ENCODE peak calls at places on chromosome 1, in six cellular contexts. H is stomach, K is sigmoid colon, R is prostate gland, X is SK-N-SH, T is spleen. E is an unnamed sample.
A peak's percentile ranks its signal among the peaks of the same experiment; 100 is the strongest.

GRCh38 chr1:109425902-109426277 is 358 bp downstream of the PSMA5 start:
- DNase-seq in R (no peak), X (no peak), K (peak; percentile 79), T (no peak), H (peak; percentile 61), E (peak; percentile 54)

GRCh38 chr1:214584805-214585766 is 17.9 kb upstream of the CENPF start:
- DNase-seq in X (no peak), H (no peak), R (no peak), K (no peak), T (no peak), E (no peak)

GRCh38 chr1:205284420-205285144 is 37.0 kb downstream of the NUAK2 start:
- DNase-seq in H (peak; percentile 72), K (peak; percentile 95), X (peak; percentile 56), R (peak; percentile 84), T (peak; percentile 98), E (peak; percentile 97)

GRCh38 chr1:51949014-51949702 is 41.3 kb downstream of the RAB3B start:
- DNase-seq in H (no peak), K (no peak), R (no peak), X (no peak), T (no peak), E (no peak)

GRCh38 chr1:114467491-114467890 is 43.5 kb downstream of the TRIM33 start:
- DNase-seq in R (no peak), H (no peak), K (no peak), X (no peak), T (no peak), E (no peak)

GRCh38 chr1:232704694-232705680 is 75.1 kb upstream of the SIPA1L2 start:
- DNase-seq in R (peak; percentile 86), T (no peak), X (peak; percentile 19), H (peak; percentile 39), K (peak; percentile 88), E (no peak)

GRCh38 chr1:219585837-219586465 is 27.0 kb downstream of the ZC3H11B start:
- DNase-seq in H (no peak), X (no peak), T (no peak), K (no peak), R (no peak), E (no peak)

GRCh38 chr1:176691251-176692228 is 228.6 kb downstream of the PAPPA2 start:
- DNase-seq in T (no peak), X (peak; percentile 35), K (peak; percentile 69), H (no peak), R (peak; percentile 42), E (no peak)

GRCh38 chr1:162627662-162628296 is 4.5 kb upstream of the DDR2 start:
- DNase-seq in T (no peak), R (no peak), X (no peak), H (no peak), K (no peak), E (no peak)

GRCh38 chr1:109759513-109760334 is 4.0 kb downstream of the EPS8L3 start:
- DNase-seq in R (no peak), T (peak; percentile 61), H (peak; percentile 20), X (no peak), K (peak; percentile 56), E (no peak)

GRCh38 chr1:172600615-172601014 is 58.3 kb upstream of the FASLG start:
- DNase-seq in H (no peak), R (no peak), T (no peak), X (no peak), K (no peak), E (no peak)

GRCh38 chr1:84722794-84723193 is 32.5 kb upstream of the SSX2IP start:
- DNase-seq in K (no peak), R (no peak), T (no peak), X (no peak), H (no peak), E (no peak)

GRCh38 chr1:47915677-47916353 is 81.4 kb downstream of the TRABD2B start:
- DNase-seq in H (no peak), T (no peak), K (no peak), R (no peak), X (peak; percentile 71), E (no peak)

GRCh38 chr1:24745711-24746582 is 700 bp downstream of the CLIC4 start:
- DNase-seq in X (peak; percentile 75), H (peak; percentile 62), R (peak; percentile 68), K (peak; percentile 90), T (peak; percentile 64), E (no peak)

GRCh38 chr1:88801575-88802208 is 89.7 kb downstream of the GTF2B start:
- DNase-seq in H (no peak), K (no peak), T (no peak), R (no peak), X (no peak), E (no peak)

GRCh38 chr1:95168638-95169411 is 51.7 kb downstream of the TLCD4 start:
- DNase-seq in R (no peak), K (no peak), X (no peak), H (no peak), T (no peak), E (no peak)

GRCh38 chr1:232767381-232768074 is 37.7 kb upstream of the MAP10 start:
- DNase-seq in K (peak; percentile 89), R (peak; percentile 74), X (no peak), H (peak; percentile 49), T (no peak), E (no peak)

GRCh38 chr1:15952317-15953258 is 23.3 kb downstream of the ZBTB17 start:
- DNase-seq in T (peak; percentile 61), X (no peak), H (no peak), R (no peak), K (no peak), E (no peak)

GRCh38 chr1:15950302-15950701 is 25.6 kb downstream of the ZBTB17 start:
- DNase-seq in R (no peak), H (no peak), X (no peak), T (no peak), K (no peak), E (no peak)

GRCh38 chr1:15951341-15952153 is 24.4 kb downstream of the ZBTB17 start:
- DNase-seq in T (peak; percentile 73), K (peak; percentile 66), H (no peak), R (no peak), X (no peak), E (no peak)

GRCh38 chr1:15949453-15950245 is 26.3 kb downstream of the ZBTB17 start:
- DNase-seq in K (peak; percentile 99), H (peak; percentile 77), X (peak; percentile 73), R (peak; percentile 72), T (peak; percentile 94), E (peak; percentile 87)

GRCh38 chr1:15950763-15951295 is 25.1 kb downstream of the ZBTB17 start:
- DNase-seq in T (no peak), R (no peak), K (peak; percentile 81), X (no peak), H (no peak), E (no peak)
- TF ChIP-seq POLR2AphosphoS5 in T (no peak), R (no peak), K (peak; percentile 30), X (no peak), H (no peak), E (peak; percentile 19)

GRCh38 chr1:5415621-5416020 is 576.6 kb downstream of the NPHP4 start:
- DNase-seq in T (no peak), R (no peak), K (no peak), H (no peak), X (no peak), E (no peak)
- H3K9me3 ChIP-seq in T (no peaks in the 10 kb centered on the region), R (no peaks in the 10 kb centered on the region), K (no peaks in the 10 kb centered on the region), H (no peaks in the 10 kb centered on the region), X (no peaks in the 10 kb centered on the region), E (no peaks in the 10 kb centered on the region)

DNA sequence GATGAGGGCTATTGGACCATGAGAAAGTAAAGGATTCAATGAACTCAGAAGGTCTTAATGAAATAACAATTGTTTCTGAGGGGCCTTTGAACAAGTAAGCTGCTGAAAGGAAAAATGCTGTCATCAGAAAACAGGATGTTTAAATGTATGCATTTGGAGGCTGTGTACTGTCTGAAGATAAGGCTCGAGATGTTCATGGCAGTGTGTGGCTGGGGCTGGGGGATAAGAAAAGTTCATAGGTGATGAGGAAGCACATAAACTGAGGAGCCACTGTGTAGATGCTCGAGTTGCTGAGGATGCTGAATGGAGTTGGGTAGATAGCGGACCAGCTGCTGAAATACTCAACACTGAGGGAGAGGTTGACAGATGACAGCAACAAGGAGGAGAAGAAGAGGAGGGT is 17.8 kb downstream of the THEM4 start:
- DNase-seq in T (no peak), R (no peak), K (no peak), X (no peak), H (no peak), E (no peak)
- TF ChIP-seq POLR2AphosphoS5 in T (no peak), R (no peak), K (no peak), X (no peak), H (no peak), E (no peak)

DNA sequence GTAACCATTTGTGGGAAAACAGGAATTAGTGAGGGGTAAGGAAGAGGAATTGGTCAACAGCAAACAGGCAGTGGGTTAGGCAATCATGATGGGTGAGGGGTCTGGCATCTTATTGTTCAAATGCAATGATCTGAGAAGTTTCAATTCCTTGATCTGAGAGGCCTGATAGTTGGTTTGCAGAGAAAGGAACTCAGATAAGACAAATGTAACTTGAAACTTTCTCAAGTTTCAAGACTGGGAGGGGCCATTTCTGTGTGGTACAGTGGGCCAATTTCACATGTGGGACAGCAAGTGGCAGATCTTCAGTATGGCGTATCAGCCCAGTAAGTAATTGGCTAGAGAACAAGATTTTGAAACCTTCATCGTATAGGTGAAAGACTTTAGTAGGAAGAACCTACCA is 102.5 kb downstream of the XPR1 start:
- DNase-seq in K (no peak), T (no peak), H (no peak), X (no peak), R (no peak), E (no peak)
- H3K9me3 ChIP-seq in K (peaks cover 3% of the 10 kb centered on the region), T (peaks cover 11% of the 10 kb centered on the region), H (peaks cover 45% of the 10 kb centered on the region), X (no peaks in the 10 kb centered on the region), R (no peaks in the 10 kb centered on the region), E (peaks cover 38% of the 10 kb centered on the region)

GRCh38 chr1:178536844-178537371 is 24.0 kb downstream of the TEX35 start:
- DNase-seq in K (peak; percentile 79), X (no peak), R (no peak), H (peak; percentile 75), T (peak; percentile 42), E (peak; percentile 25)
- TF ChIP-seq POLR2AphosphoS5 in K (peak; percentile 6), X (no peak), R (no peak), H (no peak), T (no peak), E (no peak)

GRCh38 chr1:31782766-31783410 is 18.7 kb upstream of the ADGRB2 start:
- DNase-seq in R (no peak), T (peak; percentile 51), X (no peak), H (no peak), K (peak; percentile 36), E (no peak)

GRCh38 chr1:31782066-31782762 is 18.1 kb upstream of the ADGRB2 start:
- DNase-seq in R (no peak), K (no peak), T (peak; percentile 69), H (no peak), X (peak; percentile 81), E (no peak)

GRCh38 chr1:31784356-31785019 is 20.3 kb upstream of the ADGRB2 start:
- DNase-seq in X (peak; percentile 69), T (peak; percentile 55), R (no peak), K (peak; percentile 5), H (no peak), E (no peak)

GRCh38 chr1:31785020-31785946 is 21.1 kb upstream of the ADGRB2 start:
- DNase-seq in H (no peak), T (peak; percentile 93), K (peak; percentile 62), X (peak; percentile 74), R (no peak), E (peak; percentile 46)

DNA sequence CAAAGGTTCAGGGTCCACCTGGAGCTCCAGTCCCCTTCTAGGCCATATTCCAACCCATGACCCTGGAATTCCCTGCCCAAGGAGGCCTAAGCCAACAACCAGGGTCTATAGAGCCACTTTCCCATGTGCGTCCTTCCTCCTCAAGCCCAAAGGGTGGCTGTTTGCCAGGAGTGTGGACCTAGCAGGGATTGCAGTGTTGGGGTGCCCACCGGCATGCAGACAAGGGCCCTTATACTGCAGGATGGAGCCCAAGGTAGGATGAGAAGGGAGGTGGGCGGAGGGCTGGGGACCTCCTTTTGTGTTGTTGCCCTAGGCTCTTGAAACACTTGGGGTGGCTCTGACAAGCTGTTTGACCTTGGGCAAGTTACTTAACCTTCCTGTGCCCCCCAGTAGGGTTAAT is 19.7 kb upstream of the ADGRB2 start:
- DNase-seq in T (peak; percentile 49), K (peak; percentile 53), H (no peak), R (no peak), X (no peak), E (no peak)
- H3K9me3 ChIP-seq in T (no peaks in the 10 kb centered on the region), K (no peaks in the 10 kb centered on the region), H (no peaks in the 10 kb centered on the region), R (no peaks in the 10 kb centered on the region), X (no peaks in the 10 kb centered on the region), E (no peaks in the 10 kb centered on the region)